ENCODE peak calls at places on chromosome 4, in five cellular contexts. H is GM23338, F is HepG2, C is K562, O is GM12878. X is an unnamed sample.
A peak's percentile ranks its signal among the peaks of the same experiment; 100 is the strongest.

GRCh38 chr4:55553442-55553841 is 6.7 kb upstream of the CLOCK start:
- DNase-seq in C (no peak), H (peak; percentile 66), F (peak; percentile 67), O (no peak), X (no peak)

GRCh38 chr4:175947117-175947722 is 118.4 kb upstream of the WDR17 start:
- DNase-seq in F (peak; percentile 6), C (no peak), O (no peak), H (peak; percentile 45), X (no peak)

GRCh38 chr4:15544196-15544730 is 74.6 kb downstream of the CC2D2A start:
- DNase-seq in O (no peak), F (no peak), C (no peak), H (peak; percentile 4), X (no peak)

GRCh38 chr4:5067908-5068307 is 16.6 kb downstream of the STK32B start:
- DNase-seq in H (no peak), F (no peak), O (no peak), C (no peak), X (no peak)

GRCh38 chr4:185778307-185778706 is 33.7 kb downstream of the SORBS2 start:
- DNase-seq in O (no peak), H (no peak), F (no peak), C (no peak), X (no peak)

GRCh38 chr4:168451744-168452394 is 28.4 kb downstream of the DDX60L start:
- DNase-seq in C (no peak), O (no peak), H (no peak), F (no peak), X (peak; percentile 81)

GRCh38 chr4:152594981-152595916 is 59.4 kb upstream of the FBXW7 start:
- DNase-seq in C (no peak), H (no peak), O (peak; percentile 40), F (no peak), X (no peak)

GRCh38 chr4:168776382-168776781 is 233.7 kb downstream of the CBR4 start:
- DNase-seq in C (no peak), H (no peak), F (no peak), O (no peak), X (no peak)

GRCh38 chr4:23266401-23266800 is 573.7 kb downstream of the GBA3 start:
- DNase-seq in C (no peak), O (no peak), F (no peak), H (peak; percentile 29), X (no peak)

GRCh38 chr4:136036744-136037143 is 1495.5 kb downstream of the PCDH18 start:
- DNase-seq in F (no peak), O (no peak), C (no peak), H (no peak), X (peak; percentile 49)

GRCh38 chr4:123453006-123453685 is 56.6 kb downstream of the SPRY1 start:
- DNase-seq in H (no peak), O (no peak), C (no peak), F (no peak), X (no peak)

GRCh38 chr4:123055943-123056342 is 133.5 kb upstream of the NUDT6 start:
- DNase-seq in H (no peak), C (no peak), O (no peak), F (no peak), X (no peak)

GRCh38 chr4:41258783-41259182 is 2.1 kb downstream of the UCHL1 start:
- DNase-seq in H (peak; percentile 63), O (no peak), F (peak; percentile 18), C (no peak), X (peak; percentile 10)

GRCh38 chr4:131081069-131081468 is 1985.1 kb downstream of the C4orf33 start:
- DNase-seq in O (no peak), H (no peak), F (no peak), C (no peak), X (no peak)

GRCh38 chr4:80926891-80927290 is 103.6 kb upstream of the BMP3 start:
- DNase-seq in O (no peak), C (no peak), H (no peak), F (no peak), X (no peak)

GRCh38 chr4:153257151-153257620 is 52.9 kb downstream of the TRIM2 start:
- DNase-seq in F (no peak), O (no peak), H (peak; percentile 74), C (no peak), X (no peak)

GRCh38 chr4:86160423-86160822 is 199.4 kb downstream of the MAPK10 start:
- DNase-seq in O (no peak), H (no peak), C (no peak), F (no peak), X (no peak)

GRCh38 chr4:184284742-184285141 is 67.1 kb upstream of the ENPP6 start:
- DNase-seq in F (no peak), C (no peak), O (no peak), H (no peak), X (no peak)

GRCh38 chr4:108166441-108167315 is 2.1 kb downstream of the LEF1 start:
- DNase-seq in C (peak; percentile 69), H (peak; percentile 94), F (peak; percentile 10), O (no peak), X (no peak)

DNA sequence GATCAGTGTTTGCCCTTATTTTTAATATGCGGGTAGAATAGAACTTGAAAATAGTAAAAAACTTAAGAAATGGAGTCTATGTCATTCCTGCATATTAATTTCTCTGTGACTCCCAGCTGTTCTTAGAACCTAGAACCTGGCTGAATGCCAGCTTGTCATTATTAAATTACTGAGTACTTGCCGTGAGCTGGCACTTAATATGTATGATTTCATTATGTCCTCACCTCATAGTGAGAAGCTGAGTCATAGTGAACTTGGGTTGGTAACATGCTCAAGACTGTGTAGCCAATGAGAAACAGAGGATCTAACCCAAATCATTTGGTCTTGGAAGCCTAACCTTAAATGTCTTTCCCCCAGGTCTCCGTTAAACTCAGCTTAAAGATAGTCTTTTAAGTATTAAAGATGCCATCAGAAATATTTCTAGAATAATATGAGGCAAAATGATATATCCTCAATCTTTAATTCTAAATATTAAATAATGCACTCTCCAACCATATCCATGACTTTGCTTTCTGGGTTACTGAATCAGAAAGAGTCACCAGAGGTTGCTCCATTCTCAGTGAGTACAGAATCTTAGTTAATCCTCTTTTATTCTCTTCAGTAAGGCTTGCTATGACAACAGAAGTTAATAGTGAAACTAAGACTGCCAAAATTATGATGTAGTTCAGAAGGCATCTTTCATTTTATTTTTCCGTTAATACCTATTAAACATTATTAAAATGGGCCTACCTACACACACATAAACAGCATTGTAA is 58.6 kb upstream of the TLL1 start:
- DNase-seq in H (no peak), O (no peak), F (no peak), C (no peak), X (no peak)
- TF ChIP-seq REST in H (no peak), O (no peak), F (no peak), C (no peak), X (no peak)

GRCh38 chr4:146333187-146333894 is 119.0 kb downstream of the REELD1 start:
- DNase-seq in H (no peak), F (peak; percentile 7), C (no peak), O (peak; percentile 59), X (peak; percentile 18)
- TF ChIP-seq JUNB in H (no peak), F (no peak), C (no peak), O (peak; percentile 63), X (no peak)

GRCh38 chr4:79578613-79579012 is 170.6 kb upstream of the GK2 start:
- DNase-seq in C (no peak), F (no peak), H (no peak), O (no peak), X (no peak)

GRCh38 chr4:79574741-79575451 is 166.9 kb upstream of the GK2 start:
- DNase-seq in O (no peak), F (no peak), H (no peak), C (no peak), X (no peak)

GRCh38 chr4:79575709-79576479 is 167.9 kb upstream of the GK2 start:
- DNase-seq in C (no peak), F (no peak), O (no peak), H (no peak), X (no peak)

DNA sequence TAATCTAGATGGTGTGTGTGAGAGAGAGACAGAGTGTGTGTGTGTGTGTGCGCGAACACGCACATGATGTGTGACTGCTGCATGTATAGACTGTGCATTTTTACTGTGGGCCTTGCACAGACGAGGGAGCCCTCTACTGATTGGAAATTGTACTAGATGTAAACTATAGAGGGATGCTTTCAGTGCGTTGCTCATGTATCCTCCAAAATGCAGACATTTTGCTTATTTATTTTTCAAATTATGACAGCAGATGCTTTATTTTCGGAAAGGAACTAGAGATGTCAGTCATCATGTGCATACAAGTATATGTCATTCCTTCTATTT is 168.4 kb upstream of the GK2 start:
- DNase-seq in O (no peak), F (peak; percentile 21), H (peak; percentile 38), C (peak; percentile 27), X (no peak)
- TF ChIP-seq REST in O (no peak), F (no peak), H (no peak), C (no peak), X (no peak)

GRCh38 chr4:93770201-93770600 is 58.4 kb upstream of the ATOH1 start:
- DNase-seq in O (no peak), C (no peak), H (no peak), F (no peak), X (no peak)

GRCh38 chr4:93767917-93768316 is 60.6 kb upstream of the ATOH1 start:
- DNase-seq in F (no peak), O (no peak), H (no peak), C (no peak), X (no peak)

GRCh38 chr4:93759506-93759905 is 69.0 kb upstream of the ATOH1 start:
- DNase-seq in F (no peak), O (no peak), H (no peak), C (no peak), X (no peak)

GRCh38 chr4:93760284-93760683 is 68.3 kb upstream of the ATOH1 start:
- DNase-seq in O (no peak), C (no peak), F (no peak), H (no peak), X (no peak)

GRCh38 chr4:93764647-93765246 is 63.8 kb upstream of the ATOH1 start:
- DNase-seq in O (no peak), H (peak; percentile 66), F (peak; percentile 18), C (peak; percentile 46), X (peak; percentile 40)
- TF ChIP-seq JUNB in O (no peak), H (no peak), F (no peak), C (no peak), X (no peak)

X was measured in A549.